ENCODE peak calls at places on chromosomes 1 and 21, in five cellular contexts. I is HCT116, M is HepG2, Q is K562, Y is GM12878. R is an unnamed sample.
A peak's percentile ranks its signal among the peaks of the same experiment; 100 is the strongest.

GRCh38 chr21:28160378-28160777 is 832.3 kb downstream of the LTN1 start:
- DNase-seq in I (no peak), M (no peak), Q (no peak), Y (no peak), R (no peak)

GRCh38 chr1:30976143-30976542 is 67.6 kb upstream of the SDC3 start:
- DNase-seq in I (no peak), M (no peak), Q (no peak), Y (no peak), R (no peak)

GRCh38 chr1:71428029-71428428 is 347.2 kb upstream of the ZRANB2 start:
- DNase-seq in I (no peak), M (no peak), Q (no peak), Y (no peak), R (no peak)

GRCh38 chr1:223503348-223503747 is 110.1 kb downstream of the CCDC185 start:
- DNase-seq in I (no peak), M (no peak), Q (no peak), Y (no peak), R (no peak)

GRCh38 chr1:118866330-118866729 is 121.8 kb downstream of the TBX15 start:
- DNase-seq in I (no peak), M (no peak), Q (peak; percentile 5), Y (no peak), R (no peak)

GRCh38 chr1:201207046-201207445 is 16.4 kb downstream of the IGFN1 start:
- DNase-seq in I (no peak), M (no peak), Q (no peak), Y (no peak), R (no peak)

GRCh38 chr1:21903638-21904474 is 33.3 kb downstream of the HSPG2 start:
- DNase-seq in I (no peak), M (no peak), Q (peak; percentile 63), Y (no peak), R (no peak)

GRCh38 chr1:115220340-115221030 is 117.6 kb downstream of the NGF start:
- DNase-seq in I (no peak), M (no peak), Q (no peak), Y (no peak), R (no peak)

GRCh38 chr1:177960939-177961622 is 8.8 kb downstream of the SEC16B start:
- DNase-seq in I (no peak), M (no peak), Q (no peak), Y (no peak), R (no peak)

GRCh38 chr1:85656948-85657347 is 51.3 kb downstream of the ZNHIT6 start:
- DNase-seq in I (no peak), M (no peak), Q (no peak), Y (no peak), R (no peak)

GRCh38 chr1:53244126-53244525 is 5.8 kb upstream of the MAGOH start:
- DNase-seq in I (no peak), M (no peak), Q (no peak), Y (no peak), R (no peak)

GRCh38 chr1:88736633-88737248 is 52.7 kb downstream of the PKN2 start:
- DNase-seq in I (peak; percentile 23), M (peak; percentile 38), Q (peak; percentile 33), Y (no peak), R (peak; percentile 86)

GRCh38 chr1:12012560-12013316 is 6.6 kb upstream of the MIIP start:
- DNase-seq in I (no peak), M (no peak), Q (no peak), Y (no peak), R (no peak)

GRCh38 chr1:14259191-14259757 is 339.2 kb upstream of the KAZN start:
- DNase-seq in I (no peak), M (no peak), Q (no peak), Y (no peak), R (no peak)

GRCh38 chr1:62230724-62231123 is 36.1 kb downstream of the L1TD1 start:
- DNase-seq in I (peak; percentile 81), M (no peak), Q (no peak), Y (no peak), R (no peak)

GRCh38 chr1:202710070-202711025 is at the start of gene SYT2:
- DNase-seq in I (no peak), M (no peak), Q (peak; percentile 32), Y (no peak), R (peak; percentile 78)

GRCh38 chr1:1090424-1091343 is 16.6 kb upstream of the RNF223 start:
- DNase-seq in I (no peak), M (no peak), Q (no peak), Y (no peak), R (no peak)

GRCh38 chr1:209012443-209013196 is 570.9 kb upstream of the CAMK1G start:
- DNase-seq in I (no peak), M (no peak), Q (no peak), Y (no peak), R (no peak)

GRCh38 chr1:40676516-40676915 is 11.0 kb upstream of the RIMS3 start:
- DNase-seq in I (no peak), M (no peak), Q (no peak), Y (no peak), R (no peak)

GRCh38 chr1:88961647-88962275 is 30.7 kb downstream of the KYAT3 start:
- DNase-seq in I (no peak), M (no peak), Q (no peak), Y (no peak), R (no peak)

GRCh38 chr1:84632975-84633427 is 57.3 kb downstream of the SSX2IP start:
- DNase-seq in I (peak; percentile 22), M (no peak), Q (peak; percentile 61), Y (no peak), R (no peak)

GRCh38 chr1:70656371-70656770 is 245.3 kb downstream of the CTH start:
- DNase-seq in I (no peak), M (no peak), Q (no peak), Y (no peak), R (no peak)

GRCh38 chr1:59506952-59507351 is 210.1 kb downstream of the FGGY start:
- DNase-seq in I (no peak), M (no peak), Q (peak; percentile 34), Y (peak; percentile 38), R (no peak)

GRCh38 chr1:54814571-54814970 is 13.4 kb upstream of the TTC22 start:
- DNase-seq in I (no peak), M (no peak), Q (no peak), Y (no peak), R (no peak)

GRCh38 chr1:180167021-180167701 is 12.5 kb downstream of the QSOX1 start:
- DNase-seq in I (no peak), M (no peak), Q (no peak), Y (no peak), R (no peak)

GRCh38 chr21:44880762-44881585 is 7.5 kb upstream of the PTTG1IP start:
- DNase-seq in I (no peak), M (peak; percentile 70), Q (peak; percentile 37), Y (no peak), R (no peak)

GRCh38 chr1:234887026-234887910 is 241.4 kb downstream of the TOMM20 start:
- DNase-seq in I (no peak), M (no peak), Q (no peak), Y (no peak), R (no peak)

GRCh38 chr1:217137210-217137871 is 414.1 kb upstream of the ESRRG start:
- DNase-seq in I (no peak), M (no peak), Q (no peak), Y (no peak), R (peak; percentile 66)
- TF ChIP-seq EZH2 in I (no peak), M (no peak), Q (no peak), Y (no peak), R (peak; percentile 72)

GRCh38 chr1:2277741-2278488 is 49.8 kb downstream of the SKI start:
- DNase-seq in I (no peak), M (no peak), Q (no peak), Y (no peak), R (no peak)

GRCh38 chr1:2275796-2276536 is 47.8 kb downstream of the SKI start:
- DNase-seq in I (no peak), M (no peak), Q (peak; percentile 33), Y (no peak), R (no peak)

GRCh38 chr1:2278591-2279209 is 50.6 kb downstream of the SKI start:
- DNase-seq in I (no peak), M (no peak), Q (no peak), Y (no peak), R (no peak)

GRCh38 chr1:2274968-2275475 is 46.9 kb downstream of the SKI start:
- DNase-seq in I (no peak), M (no peak), Q (no peak), Y (no peak), R (no peak)

DNA sequence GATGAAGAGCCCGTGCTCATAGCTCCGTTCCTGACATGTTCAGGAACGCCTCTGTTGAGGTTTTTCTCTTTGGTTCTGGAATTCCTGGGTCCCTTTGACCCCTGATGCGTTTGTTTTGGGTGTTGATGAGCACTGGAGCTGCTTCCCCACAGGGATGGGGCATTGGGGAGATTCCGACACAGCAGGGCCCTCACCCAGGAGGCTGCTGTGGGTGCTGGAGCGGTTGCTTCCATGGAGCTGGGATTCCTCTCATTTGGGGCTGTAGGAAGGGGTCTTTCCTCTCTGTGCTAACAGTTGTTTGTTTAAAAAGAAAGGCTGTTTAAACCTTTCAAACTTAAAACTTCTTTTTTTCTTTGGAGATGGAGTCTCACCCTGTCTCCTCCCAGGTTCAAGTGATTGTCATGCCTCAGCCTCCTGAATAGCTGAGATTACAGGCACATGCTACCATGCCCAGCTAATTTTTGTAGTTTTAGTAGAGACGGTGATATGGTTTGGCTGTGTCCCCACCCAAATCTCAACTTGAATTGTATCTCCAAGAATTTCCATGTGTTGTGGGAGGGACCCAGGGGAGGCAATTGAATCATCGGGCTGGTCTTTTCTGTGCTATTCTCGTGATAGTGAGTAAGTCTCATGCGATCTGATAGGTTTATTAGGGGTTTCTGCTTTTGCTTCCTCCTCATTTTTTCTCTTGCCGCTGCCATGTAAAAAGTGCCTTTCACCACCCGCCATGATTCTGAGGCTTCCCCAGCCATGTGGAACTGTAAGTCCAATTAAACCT is 48.9 kb downstream of the SKI start:
- DNase-seq in I (no peak), M (no peak), Q (no peak), Y (no peak), R (no peak)
- TF ChIP-seq REST in I (no peak), M (no peak), Q (no peak), Y (no peak), R (no peak)

GRCh38 chr1:229434005-229434640 is at the start of gene ACTA1:
- DNase-seq in I (no peak), M (no peak), Q (no peak), Y (no peak), R (peak; percentile 77)
- TF ChIP-seq EZH2 in I (no peak), M (no peak), Q (no peak), Y (no peak), R (peak; percentile 33)

GRCh38 chr1:150110066-150110465 is 39.6 kb upstream of the PLEKHO1 start:
- DNase-seq in I (no peak), M (no peak), Q (no peak), Y (no peak), R (no peak)

GRCh38 chr1:150106331-150106730 is 38.8 kb downstream of the VPS45 start:
- DNase-seq in I (no peak), M (no peak), Q (no peak), Y (no peak), R (peak; percentile 8)

GRCh38 chr1:150111670-150112069 is 38.0 kb upstream of the PLEKHO1 start:
- DNase-seq in I (no peak), M (no peak), Q (no peak), Y (no peak), R (no peak)

GRCh38 chr1:150115121-150115520 is 34.6 kb upstream of the PLEKHO1 start:
- DNase-seq in I (no peak), M (no peak), Q (no peak), Y (no peak), R (no peak)

DNA sequence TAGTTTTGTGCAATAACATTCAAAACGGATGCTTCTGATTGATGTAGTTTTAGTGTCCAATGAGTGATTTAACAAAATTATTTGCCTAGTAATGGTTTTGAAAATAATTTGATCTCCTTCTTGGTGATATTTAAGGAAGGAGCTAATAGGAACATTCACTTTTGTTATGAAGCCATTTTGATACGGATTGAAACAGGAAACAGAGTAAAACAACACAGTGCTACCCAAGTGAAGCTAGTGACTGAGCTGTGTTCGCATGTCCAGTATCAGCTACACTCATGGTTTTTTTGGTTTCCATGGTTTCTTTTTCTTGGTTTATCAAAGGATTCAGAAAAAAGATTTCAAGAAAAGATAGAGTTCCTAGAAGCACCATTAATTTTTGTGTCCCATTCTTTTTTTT is 40.1 kb upstream of the PLEKHO1 start:
- DNase-seq in I (no peak), M (no peak), Q (no peak), Y (no peak), R (no peak)
- TF ChIP-seq REST in I (no peak), M (no peak), Q (no peak), Y (no peak), R (no peak)

R was measured in GM23338.